ENCODE peak calls at places on chromosomes 3 and 15, in five cellular contexts. D is KG1; A is fibroblast of the aortic adventitia; E is lower lobe of right lung; C is stimulated activated CD4-positive, alpha-beta T cell treated with anti-CD3 and anti-CD28 coated beads, Interleukin-4, amount 100 ng/mL, for 1 hour. O is an unnamed sample.
A peak's percentile ranks its signal among the peaks of the same experiment; 100 is the strongest.

GRCh38 chr15:66018178-66018797 is 149.0 kb downstream of the RAB11A start:
- DNase-seq in E (no peak), C (no peak), D (no peak), A (no peak), O (no peak)

GRCh38 chr15:64896371-64897069 is 15.2 kb upstream of the ANKDD1A start:
- DNase-seq in C (no peak), A (no peak), E (no peak), D (no peak), O (no peak)

GRCh38 chr3:27160146-27160545 is 209.0 kb downstream of the NEK10 start:
- DNase-seq in E (no peak), C (no peak), D (no peak), A (no peak), O (no peak)

GRCh38 chr3:66029443-66029842 is 9.3 kb downstream of the MAGI1 start:
- DNase-seq in A (no peak), E (no peak), C (no peak), D (no peak), O (no peak)

GRCh38 chr3:38497026-38497425 is 886 bp downstream of the EXOG start:
- DNase-seq in D (no peak), E (no peak), C (no peak), A (peak; percentile 40), O (no peak)

GRCh38 chr3:15345608-15346137 is 13.3 kb upstream of the SH3BP5 start:
- DNase-seq in A (no peak), C (no peak), D (no peak), E (no peak), O (peak; percentile 79)

GRCh38 chr3:179181993-179182551 is 33.9 kb downstream of the PIK3CA start:
- DNase-seq in E (no peak), D (no peak), C (no peak), A (no peak), O (no peak)

GRCh38 chr15:58608129-58608590 is 141.3 kb downstream of the ADAM10 start:
- DNase-seq in D (no peak), A (peak; percentile 62), E (no peak), C (no peak), O (no peak)

GRCh38 chr3:197487911-197488391 is 67.8 kb downstream of the BDH1 start:
- DNase-seq in A (peak; percentile 90), C (no peak), E (no peak), D (no peak), O (no peak)

GRCh38 chr3:76308541-76308940 is 523.2 kb upstream of the ZNF717 start:
- DNase-seq in E (no peak), D (no peak), C (no peak), A (no peak), O (no peak)

GRCh38 chr3:180284331-180285110 is 247.8 kb upstream of the PEX5L start:
- DNase-seq in E (no peak), C (no peak), D (no peak), A (peak; percentile 69), O (no peak)

GRCh38 chr3:158167737-158168469 is 58.0 kb downstream of the RSRC1 start:
- DNase-seq in C (no peak), E (no peak), A (peak; percentile 97), D (no peak), O (no peak)

GRCh38 chr3:195467641-195468390 is 25.0 kb upstream of the ACAP2 start:
- DNase-seq in E (no peak), C (no peak), D (no peak), A (no peak), O (no peak)

GRCh38 chr3:161274691-161275298 is 53.7 kb downstream of the NMD3 start:
- DNase-seq in E (no peak), D (peak; percentile 57), C (no peak), A (peak; percentile 68), O (peak; percentile 7)

GRCh38 chr3:120552184-120553020 is 43.7 kb upstream of the NDUFB4 start:
- DNase-seq in C (no peak), E (no peak), A (no peak), D (no peak), O (no peak)

GRCh38 chr3:126715432-126715831 is 11.4 kb downstream of the CHCHD6 start:
- DNase-seq in A (no peak), C (no peak), E (no peak), D (no peak), O (no peak)

GRCh38 chr3:123881771-123882170 is 2.4 kb downstream of the MYLK start:
- DNase-seq in C (no peak), A (no peak), E (no peak), D (no peak), O (no peak)

GRCh38 chr15:100711479-100712130 is 109.2 kb downstream of the ASB7 start:
- DNase-seq in C (no peak), A (peak; percentile 45), E (no peak), D (no peak), O (no peak)

GRCh38 chr3:34878488-34878887 is 760.8 kb upstream of the ARPP21 start:
- DNase-seq in A (no peak), C (no peak), E (no peak), D (no peak), O (no peak)

GRCh38 chr3:81696090-81696489 is 65.4 kb downstream of the GBE1 start:
- DNase-seq in E (no peak), C (no peak), A (no peak), D (no peak), O (no peak)

GRCh38 chr3:104908761-104909160 is 457.9 kb upstream of the ALCAM start:
- DNase-seq in A (peak; percentile 11), C (no peak), D (no peak), E (no peak), O (no peak)

GRCh38 chr3:186225603-186226002 is 116.7 kb upstream of the ETV5 start:
- DNase-seq in C (no peak), D (no peak), A (no peak), E (no peak), O (no peak)

GRCh38 chr15:64004582-64004981 is 41.7 kb downstream of the DAPK2 start:
- DNase-seq in D (no peak), E (no peak), C (no peak), A (peak; percentile 10), O (no peak)

GRCh38 chr15:38490231-38490630 is 36.3 kb downstream of the FAM98B start:
- DNase-seq in D (no peak), A (peak; percentile 23), C (no peak), E (no peak), O (no peak)

GRCh38 chr15:67193223-67194009 is 61.0 kb downstream of the AAGAB start:
- DNase-seq in D (no peak), A (peak; percentile 59), C (no peak), E (no peak), O (no peak)

GRCh38 chr3:138197058-138197457 is 10.0 kb downstream of the ARMC8 start:
- DNase-seq in C (no peak), D (no peak), A (peak; percentile 40), E (no peak), O (no peak)

GRCh38 chr15:47505712-47506542 is 211.4 kb upstream of the SEMA6D start:
- DNase-seq in A (peak; percentile 52), E (no peak), C (no peak), D (no peak), O (no peak)

GRCh38 chr3:194740859-194741486 is 55.3 kb downstream of the FAM43A start:
- DNase-seq in E (peak; percentile 59), A (peak; percentile 59), D (no peak), C (no peak), O (no peak)

GRCh38 chr15:52642386-52643361 is 36.5 kb downstream of the ATOSA start:
- DNase-seq in E (no peak), D (no peak), A (peak; percentile 80), C (no peak), O (no peak)

GRCh38 chr15:62165029-62165792 is at the start of gene C2CD4B:
- DNase-seq in E (peak; percentile 70), A (no peak), D (no peak), C (peak; percentile 22), O (no peak)

GRCh38 chr3:149581681-149582349 is 76.0 kb downstream of the WWTR1 start:
- DNase-seq in E (no peak), D (no peak), C (no peak), A (peak; percentile 85), O (no peak)

GRCh38 chr15:87348746-87349145 is 907.8 kb downstream of the NTRK3 start:
- DNase-seq in A (peak; percentile 62), E (no peak), C (no peak), D (no peak), O (no peak)

GRCh38 chr15:43190178-43190577 is 5.0 kb downstream of the CCNDBP1 start:
- DNase-seq in A (peak; percentile 60), D (no peak), C (no peak), E (no peak), O (no peak)

GRCh38 chr15:62241135-62241770 is 76.2 kb upstream of the C2CD4B start:
- DNase-seq in D (no peak), E (no peak), A (no peak), C (no peak), O (no peak)

GRCh38 chr15:101359365-101359947 is 64.4 kb upstream of the SNRPA1 start:
- DNase-seq in E (no peak), D (no peak), C (no peak), A (no peak), O (no peak)

GRCh38 chr15:93052090-93052892 is 36.7 kb downstream of the RGMA start:
- DNase-seq in E (no peak), C (no peak), D (no peak), A (no peak), O (no peak)

GRCh38 chr3:120180731-120181412 is 86.6 kb upstream of the GSK3B start:
- DNase-seq in A (no peak), E (no peak), D (no peak), C (no peak), O (no peak)

GRCh38 chr3:46368569-46368968 is 2.2 kb upstream of the CCR5 start:
- DNase-seq in D (peak; percentile 29), A (no peak), C (peak; percentile 48), E (peak; percentile 78), O (peak; percentile 74)

GRCh38 chr15:90550919-90551318 is 21.2 kb downstream of the CRTC3 start:
- DNase-seq in C (no peak), E (no peak), D (no peak), A (no peak), O (peak; percentile 54)

GRCh38 chr3:34174740-34175139 is 376.3 kb downstream of the PDCD6IP start:
- DNase-seq in D (no peak), A (no peak), C (no peak), E (no peak), O (no peak)

O was measured in B cell.